ENCODE peak calls at places on chromosomes 3 and 15, in seven cellular contexts. Q is AG09309; E is WTC11; G is cardiac fibroblast; P is activated CD8-positive, alpha-beta T cell treated with anti-CD3 and anti-CD28 coated beads for 36 hours; W is endothelial cell of umbilical vein; L is HFFc6. B is an unnamed sample.

GRCh38 chr3:141103067-141103466 is 51.9 kb downstream of the SPSB4 start:
- DNase-seq in L (no peak), G (no peak), W (no peak), Q (no peak), E (no peak), P (no peak), B (no peak)

GRCh38 chr15:57496946-57497944 is 94.5 kb upstream of the MYZAP start:
- DNase-seq in P (no peak), E (no peak), L (no peak), G (peak), Q (no peak), W (no peak), B (no peak)

GRCh38 chr15:86906406-86906805 is 826.7 kb downstream of the AGBL1 start:
- DNase-seq in L (no peak), P (no peak), W (no peak), Q (no peak), G (no peak), E (no peak), B (no peak)

GRCh38 chr3:161551697-161552096 is 55.1 kb downstream of the OTOL1 start:
- DNase-seq in P (no peak), L (no peak), Q (no peak), W (no peak), E (no peak), G (no peak), B (no peak)

GRCh38 chr15:94234300-94234699 is 2.9 kb downstream of the MCTP2 start:
- DNase-seq in E (no peak), P (peak), L (no peak), G (peak), W (no peak), Q (no peak), B (peak)

GRCh38 chr15:55007561-55007960 is 189.2 kb downstream of the RSL24D1 start:
- DNase-seq in W (no peak), E (no peak), P (no peak), G (no peak), L (no peak), Q (no peak), B (no peak)

GRCh38 chr15:48340111-48340510 is 8.9 kb downstream of the DUT start:
- DNase-seq in G (no peak), E (no peak), L (no peak), P (no peak), Q (no peak), W (no peak), B (no peak)

GRCh38 chr15:62928996-62929350 is 113.6 kb upstream of the TPM1 start:
- DNase-seq in E (no peak), G (no peak), L (peak), W (peak), Q (no peak), P (no peak), B (peak)

GRCh38 chr15:51576911-51577500 is 45.6 kb downstream of the DMXL2 start:
- DNase-seq in G (peak), E (no peak), L (no peak), P (no peak), Q (peak), W (no peak), B (peak)

GRCh38 chr3:11991751-11992150 is 12.4 kb upstream of the SYN2 start:
- DNase-seq in Q (no peak), W (no peak), G (no peak), L (no peak), P (no peak), E (no peak), B (no peak)

GRCh38 chr3:177624523-177625495 is 427.5 kb upstream of the TBL1XR1 start:
- DNase-seq in W (peak), G (no peak), Q (no peak), P (peak), L (no peak), E (no peak), B (no peak)

GRCh38 chr3:40615916-40616315 is 91.2 kb downstream of the ZNF621 start:
- DNase-seq in W (no peak), L (no peak), Q (no peak), P (no peak), G (no peak), E (no peak), B (no peak)

GRCh38 chr3:141240290-141241247 is 8.9 kb downstream of the PXYLP1 start:
- DNase-seq in L (peak), Q (no peak), G (peak), W (no peak), E (no peak), P (no peak), B (peak)

GRCh38 chr15:41574158-41574557 is 15.1 kb downstream of the TYRO3 start:
- DNase-seq in W (no peak), L (no peak), P (no peak), E (no peak), G (no peak), Q (no peak), B (no peak)

GRCh38 chr15:74320358-74321247 is 46.8 kb downstream of the CYP11A1 start:
- DNase-seq in W (peak), Q (no peak), P (peak), E (peak), G (peak), L (peak), B (peak)

GRCh38 chr15:58530056-58530590 is 98.3 kb downstream of the LIPC start:
- DNase-seq in W (no peak), G (no peak), L (no peak), P (no peak), E (no peak), Q (no peak), B (no peak)

GRCh38 chr3:194203482-194204035 is 67.6 kb downstream of the HES1 start:
- DNase-seq in G (no peak), E (no peak), Q (no peak), P (peak), W (no peak), L (no peak), B (no peak)

GRCh38 chr15:66951976-66952375 is 113.4 kb upstream of the SMAD3 start:
- DNase-seq in W (no peak), P (no peak), G (peak), L (no peak), Q (no peak), E (no peak), B (no peak)

GRCh38 chr15:41928100-41928499 is 34.2 kb upstream of the SPTBN5 start:
- DNase-seq in W (peak), L (no peak), G (no peak), P (no peak), E (no peak), Q (no peak), B (no peak)

GRCh38 chr3:183208260-183208659 is 44.8 kb upstream of the B3GNT5 start:
- DNase-seq in W (no peak), Q (no peak), G (no peak), P (peak), L (no peak), E (no peak), B (no peak)

GRCh38 chr3:8147726-8148125 is 353.9 kb upstream of the LMCD1 start:
- DNase-seq in E (no peak), W (no peak), L (no peak), P (no peak), G (no peak), Q (no peak), B (no peak)

GRCh38 chr15:28005004-28005527 is 94.0 kb downstream of the OCA2 start:
- DNase-seq in Q (no peak), G (no peak), L (no peak), W (no peak), P (no peak), E (no peak), B (no peak)

GRCh38 chr15:63501256-63502089 is 2.9 kb upstream of the USP3 start:
- DNase-seq in Q (peak), P (peak), L (peak), E (peak), G (peak), W (peak), B (peak)

GRCh38 chr3:50396502-50396901 is 37.2 kb upstream of the TMEM115 start:
- DNase-seq in Q (no peak), L (no peak), G (no peak), E (no peak), P (no peak), W (no peak), B (peak)

GRCh38 chr3:118909751-118910150 is 124.9 kb downstream of the IGSF11 start:
- DNase-seq in Q (no peak), G (no peak), L (no peak), P (no peak), E (no peak), W (no peak), B (no peak)

GRCh38 chr15:74950078-74951000 is 6.2 kb downstream of the RPP25 start:
- DNase-seq in L (peak), Q (no peak), P (peak), E (peak), W (peak), G (peak), B (peak)

DNA sequence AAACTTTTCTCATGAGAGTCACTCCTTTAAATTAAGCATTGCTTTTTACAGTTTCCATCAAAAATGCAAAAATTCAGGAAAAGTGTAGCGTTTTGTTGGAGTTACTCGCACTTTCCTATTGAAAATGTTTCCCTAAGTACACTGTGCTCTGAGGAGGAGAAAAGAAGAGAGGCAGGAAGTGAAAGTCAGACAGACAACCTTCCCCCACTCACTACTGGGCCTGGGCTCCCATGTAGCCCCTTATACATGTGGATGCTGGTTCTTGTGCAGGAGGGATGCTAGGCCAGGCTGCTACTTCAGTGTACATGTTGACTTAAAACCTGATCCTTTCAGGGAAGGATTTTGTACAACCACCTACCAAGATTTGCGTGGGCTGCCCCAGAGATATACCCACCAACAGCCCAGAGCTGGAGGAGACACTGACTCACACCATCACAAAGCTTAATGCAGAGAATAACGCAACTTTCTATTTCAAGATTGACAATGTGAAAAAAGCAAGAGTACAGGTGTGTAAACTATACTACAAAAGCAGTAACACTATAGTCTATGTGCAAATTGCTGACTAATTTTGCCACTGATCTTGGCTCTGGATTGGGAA is 15.1 kb downstream of the KNG1 start:
- DNase-seq in E (no peak), Q (no peak), W (no peak), G (no peak), L (no peak), P (peak), B (no peak)
- TF ChIP-seq CTCF in E (no peak), Q (no peak), W (no peak), G (no peak), L (no peak), P (no peak), B (no peak)

GRCh38 chr3:71305246-71306206 is 278.0 kb downstream of the FOXP1 start:
- DNase-seq in P (peak), E (peak), G (peak), W (peak), Q (no peak), L (no peak), B (no peak)
- TF ChIP-seq CTCF in P (no peak), E (no peak), G (no peak), W (no peak), Q (no peak), L (no peak), B (no peak)

GRCh38 chr3:94311651-94312050 is 248.8 kb downstream of the NSUN3 start:
- DNase-seq in L (no peak), G (no peak), P (no peak), W (no peak), E (no peak), Q (no peak), B (no peak)

GRCh38 chr3:94305835-94306685 is 243.2 kb downstream of the NSUN3 start:
- DNase-seq in G (no peak), L (no peak), P (no peak), Q (no peak), E (peak), W (no peak), B (no peak)

GRCh38 chr3:94310736-94311135 is 247.9 kb downstream of the NSUN3 start:
- DNase-seq in P (no peak), L (no peak), E (no peak), Q (no peak), G (no peak), W (no peak), B (no peak)

GRCh38 chr3:94307588-94307987 is 244.7 kb downstream of the NSUN3 start:
- DNase-seq in Q (no peak), G (no peak), P (no peak), E (no peak), W (no peak), L (no peak), B (no peak)

GRCh38 chr3:94308767-94309166 is 245.9 kb downstream of the NSUN3 start:
- DNase-seq in W (no peak), G (no peak), P (no peak), L (no peak), Q (no peak), E (no peak), B (no peak)
- TF ChIP-seq CTCF in W (no peak), G (no peak), P (no peak), L (no peak), Q (no peak), E (no peak), B (no peak)

DNA sequence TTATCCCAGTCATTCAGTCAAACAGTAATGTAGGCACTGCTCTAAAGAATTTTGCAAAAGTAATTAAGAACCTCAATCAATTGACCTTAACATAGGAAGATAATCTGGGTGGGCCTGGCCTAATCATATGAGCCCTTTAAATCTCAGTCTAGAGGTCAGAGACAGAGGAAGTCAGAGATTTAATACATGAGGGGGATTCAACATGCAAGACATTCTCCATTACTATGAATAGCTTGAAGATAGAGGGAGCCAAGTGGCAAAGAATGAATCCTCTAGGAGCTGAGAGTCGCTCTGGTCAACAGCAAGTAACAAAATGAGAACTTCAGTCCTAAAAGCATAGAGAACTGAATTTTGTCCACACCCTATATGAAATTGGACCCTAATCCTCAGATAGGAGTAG is 39.0 kb upstream of the MBNL1 start:
- DNase-seq in P (no peak), G (no peak), W (peak), E (no peak), Q (no peak), L (no peak), B (no peak)
- TF ChIP-seq CTCF in P (no peak), G (no peak), W (no peak), E (no peak), Q (no peak), L (no peak), B (no peak)

GRCh38 chr3:71512000-71512399 is 71.5 kb downstream of the FOXP1 start:
- DNase-seq in Q (no peak), G (no peak), L (no peak), P (peak), E (peak), W (no peak), B (no peak)
- TF ChIP-seq CTCF in Q (no peak), G (no peak), L (no peak), P (peak), E (peak), W (no peak), B (no peak)

DNA sequence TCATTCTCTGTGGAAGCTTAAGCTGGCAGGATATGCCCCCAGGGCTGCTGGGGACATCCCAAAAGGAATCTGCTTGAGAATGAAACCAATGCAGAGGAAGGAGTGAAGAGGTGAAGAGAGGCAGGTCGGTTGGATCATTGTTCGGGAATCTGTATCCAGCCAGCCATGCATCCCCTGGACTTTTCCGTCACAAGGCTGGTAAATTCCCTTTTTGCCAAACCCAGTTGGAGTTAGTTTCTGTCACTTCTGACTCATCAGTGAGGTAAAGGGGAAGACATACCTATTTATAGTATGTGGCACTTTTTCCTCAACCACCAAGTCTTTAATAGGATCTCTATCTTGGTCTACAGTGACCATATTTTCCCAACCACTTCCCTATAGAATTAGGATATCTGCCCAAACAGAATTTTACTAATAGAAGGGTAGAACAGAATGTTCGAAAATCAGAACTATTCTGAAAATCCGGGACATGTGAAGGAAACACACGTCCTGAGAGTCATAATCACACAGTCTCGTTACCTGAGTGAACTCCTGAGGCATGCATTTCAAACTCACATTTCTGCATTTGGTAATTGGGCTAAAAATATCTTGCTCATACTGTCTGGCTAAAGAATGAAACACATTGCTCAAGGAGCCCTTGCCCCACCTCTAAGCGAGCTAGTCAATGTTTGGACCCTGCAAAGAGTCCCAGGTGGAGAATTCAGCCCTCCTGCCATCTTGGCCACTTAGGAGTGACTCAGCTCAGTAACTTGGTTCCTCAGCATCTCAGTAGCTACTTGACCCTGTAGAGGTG is 289.7 kb upstream of the ADAMTS9 start:
- DNase-seq in Q (no peak), E (no peak), W (no peak), G (peak), L (no peak), P (no peak), B (peak)
- TF ChIP-seq CTCF in Q (no peak), E (no peak), W (no peak), G (no peak), L (no peak), P (no peak), B (no peak)

GRCh38 chr15:78949461-78949860 is 4.6 kb upstream of the CTSH start:
- DNase-seq in E (no peak), W (no peak), G (no peak), L (no peak), P (no peak), Q (no peak), B (no peak)

GRCh38 chr15:78950343-78950742 is 5.5 kb upstream of the CTSH start:
- DNase-seq in E (no peak), G (no peak), W (no peak), L (no peak), P (no peak), Q (no peak), B (no peak)

GRCh38 chr15:78947506-78947905 is 2.7 kb upstream of the CTSH start:
- DNase-seq in P (no peak), L (no peak), W (no peak), Q (no peak), E (no peak), G (no peak), B (no peak)

GRCh38 chr15:78951841-78952238 is 7.0 kb upstream of the CTSH start:
- DNase-seq in L (peak), E (no peak), Q (no peak), G (peak), W (no peak), P (no peak), B (peak)

GRCh38 chr15:78950906-78951840 is 6.3 kb upstream of the CTSH start:
- DNase-seq in E (no peak), P (no peak), Q (no peak), L (peak), W (no peak), G (peak), B (no peak)
- TF ChIP-seq CTCF in E (no peak), P (no peak), Q (peak), L (peak), W (peak), G (peak), B (no peak)

GRCh38 chr15:69066646-69066995 is 52.1 kb downstream of the NOX5 start:
- DNase-seq in G (no peak), W (no peak), L (no peak), Q (no peak), E (no peak), P (no peak), B (no peak)
- TF ChIP-seq CTCF in G (no peak), W (no peak), L (no peak), Q (no peak), E (no peak), P (no peak), B (no peak)

GRCh38 chr15:70045045-70045444 is 52.7 kb downstream of the TLE3 start:
- DNase-seq in L (peak), G (peak), Q (peak), E (no peak), P (no peak), W (no peak), B (peak)
- TF ChIP-seq CTCF in L (no peak), G (no peak), Q (no peak), E (no peak), P (no peak), W (no peak), B (no peak)

DNA sequence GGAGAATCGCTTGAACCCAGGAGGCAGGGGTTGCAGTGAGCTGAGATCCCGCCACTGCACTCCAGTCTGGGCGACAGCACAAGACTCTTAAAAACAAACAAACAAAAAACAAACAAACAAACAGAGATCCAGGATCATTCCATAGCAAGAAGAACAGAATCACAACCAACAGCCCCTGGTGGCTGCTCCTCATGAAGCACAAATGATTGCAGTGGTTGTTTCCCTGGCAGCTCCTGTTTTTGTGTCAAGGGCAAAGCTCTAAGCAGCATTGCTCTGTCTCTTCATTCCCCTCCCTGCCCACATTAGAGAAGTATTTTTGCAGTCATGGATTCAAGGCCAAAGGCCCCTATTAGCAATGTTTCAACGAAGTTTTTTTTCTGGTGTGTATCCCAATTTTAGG is 25.8 kb upstream of the BLM start:
- DNase-seq in Q (no peak), L (no peak), W (no peak), P (no peak), E (no peak), G (no peak), B (no peak)
- TF ChIP-seq CTCF in Q (peak), L (peak), W (no peak), P (no peak), E (no peak), G (peak), B (no peak)